ENCODE peak calls at places on chromosomes 2 and 18, in seven cellular contexts. One of them, this sample, is unnamed.

GRCh38 chr2:14750433-14750832 is 117.9 kb downstream of the LRATD1 start:
- DNase-seq in GM23248: no peak
- DNase-seq in HCT116: no peak
- DNase-seq in neural progenitor cell: no peak
- DNase-seq in MM.1S: no peak
- DNase-seq in PC-3: no peak
- DNase-seq in astrocyte: no peak
- DNase-seq in this sample: no peak

GRCh38 chr18:12283666-12284065 is 24.4 kb upstream of the TUBB6 start:
- DNase-seq in GM23248: no peak
- DNase-seq in PC-3: no peak
- DNase-seq in HCT116: no peak
- DNase-seq in astrocyte: no peak
- DNase-seq in neural progenitor cell: no peak
- DNase-seq in MM.1S: no peak
- DNase-seq in this sample: no peak

GRCh38 chr2:60939622-60940021 is 58.2 kb downstream of the REL start:
- DNase-seq in PC-3: no peak
- DNase-seq in neural progenitor cell: no peak
- DNase-seq in MM.1S: no peak
- DNase-seq in HCT116: no peak
- DNase-seq in GM23248: no peak
- DNase-seq in astrocyte: no peak
- DNase-seq in this sample: no peak

GRCh38 chr2:136741471-136741870 is 23.9 kb upstream of the THSD7B start:
- DNase-seq in MM.1S: no peak
- DNase-seq in GM23248: no peak
- DNase-seq in neural progenitor cell: no peak
- DNase-seq in HCT116: no peak
- DNase-seq in astrocyte: no peak
- DNase-seq in PC-3: no peak
- DNase-seq in this sample: no peak

GRCh38 chr2:31563273-31563839 is 17.4 kb downstream of the SRD5A2 start:
- DNase-seq in MM.1S: no peak
- DNase-seq in astrocyte: no peak
- DNase-seq in HCT116: no peak
- DNase-seq in GM23248: peak
- DNase-seq in neural progenitor cell: no peak
- DNase-seq in PC-3: peak
- DNase-seq in this sample: no peak

GRCh38 chr2:36318547-36318946 is 37.0 kb upstream of the CRIM1 start:
- DNase-seq in MM.1S: no peak
- DNase-seq in PC-3: peak
- DNase-seq in GM23248: peak
- DNase-seq in HCT116: peak
- DNase-seq in astrocyte: no peak
- DNase-seq in neural progenitor cell: no peak
- DNase-seq in this sample: no peak

GRCh38 chr2:133434962-133435668 is 133.1 kb downstream of the NCKAP5 start:
- DNase-seq in astrocyte: peak
- DNase-seq in HCT116: no peak
- DNase-seq in MM.1S: no peak
- DNase-seq in GM23248: peak
- DNase-seq in neural progenitor cell: no peak
- DNase-seq in PC-3: peak
- DNase-seq in this sample: no peak

GRCh38 chr2:111062417-111062816 is 58.3 kb upstream of the BCL2L11 start:
- DNase-seq in neural progenitor cell: no peak
- DNase-seq in MM.1S: peak
- DNase-seq in HCT116: no peak
- DNase-seq in astrocyte: no peak
- DNase-seq in GM23248: no peak
- DNase-seq in PC-3: no peak
- DNase-seq in this sample: no peak

GRCh38 chr2:11305958-11306357 is 38.5 kb downstream of the ROCK2 start:
- DNase-seq in astrocyte: peak
- DNase-seq in PC-3: peak
- DNase-seq in GM23248: peak
- DNase-seq in MM.1S: no peak
- DNase-seq in neural progenitor cell: no peak
- DNase-seq in HCT116: no peak
- DNase-seq in this sample: no peak

GRCh38 chr2:30398084-30398483 is 49.0 kb upstream of the LCLAT1 start:
- DNase-seq in astrocyte: no peak
- DNase-seq in neural progenitor cell: no peak
- DNase-seq in PC-3: no peak
- DNase-seq in MM.1S: no peak
- DNase-seq in HCT116: no peak
- DNase-seq in GM23248: peak
- DNase-seq in this sample: no peak

GRCh38 chr2:211766689-211767088 is 771.9 kb downstream of the ERBB4 start:
- DNase-seq in neural progenitor cell: no peak
- DNase-seq in astrocyte: no peak
- DNase-seq in HCT116: no peak
- DNase-seq in PC-3: peak
- DNase-seq in GM23248: no peak
- DNase-seq in MM.1S: no peak
- DNase-seq in this sample: peak

GRCh38 chr2:47211497-47212011 is 56.4 kb upstream of the STPG4 start:
- DNase-seq in MM.1S: no peak
- DNase-seq in HCT116: no peak
- DNase-seq in GM23248: no peak
- DNase-seq in PC-3: no peak
- DNase-seq in astrocyte: no peak
- DNase-seq in neural progenitor cell: no peak
- DNase-seq in this sample: peak

GRCh38 chr2:24359701-24360049 is 661 bp downstream of the ITSN2 start:
- DNase-seq in astrocyte: peak
- DNase-seq in MM.1S: peak
- DNase-seq in PC-3: peak
- DNase-seq in HCT116: no peak
- DNase-seq in neural progenitor cell: no peak
- DNase-seq in GM23248: peak
- DNase-seq in this sample: no peak

GRCh38 chr2:231191896-231192872 is 6.2 kb upstream of the ARMC9 start:
- DNase-seq in astrocyte: peak
- DNase-seq in neural progenitor cell: peak
- DNase-seq in PC-3: peak
- DNase-seq in GM23248: peak
- DNase-seq in HCT116: no peak
- DNase-seq in MM.1S: no peak
- DNase-seq in this sample: no peak

GRCh38 chr2:69911985-69912563 is 2.8 kb upstream of the MXD1 start:
- DNase-seq in PC-3: peak
- DNase-seq in astrocyte: peak
- DNase-seq in neural progenitor cell: peak
- DNase-seq in MM.1S: peak
- DNase-seq in GM23248: peak
- DNase-seq in HCT116: peak
- DNase-seq in this sample: peak

GRCh38 chr2:207819839-207820784 is 50.4 kb upstream of the FZD5 start:
- DNase-seq in astrocyte: no peak
- DNase-seq in GM23248: no peak
- DNase-seq in neural progenitor cell: no peak
- DNase-seq in MM.1S: no peak
- DNase-seq in HCT116: no peak
- DNase-seq in PC-3: peak
- DNase-seq in this sample: no peak

GRCh38 chr2:208062113-208062512 is 36.8 kb upstream of the PLEKHM3 start:
- DNase-seq in astrocyte: peak
- DNase-seq in GM23248: peak
- DNase-seq in HCT116: peak
- DNase-seq in neural progenitor cell: peak
- DNase-seq in MM.1S: peak
- DNase-seq in PC-3: peak
- DNase-seq in this sample: peak

GRCh38 chr2:64847930-64848329 is 141.3 kb upstream of the SLC1A4 start:
- DNase-seq in GM23248: no peak
- DNase-seq in HCT116: no peak
- DNase-seq in PC-3: no peak
- DNase-seq in MM.1S: no peak
- DNase-seq in astrocyte: no peak
- DNase-seq in neural progenitor cell: no peak
- DNase-seq in this sample: no peak

GRCh38 chr2:119433636-119434327 is 2.1 kb downstream of the TMEM37 start:
- DNase-seq in PC-3: no peak
- DNase-seq in astrocyte: no peak
- DNase-seq in neural progenitor cell: no peak
- DNase-seq in HCT116: no peak
- DNase-seq in GM23248: no peak
- DNase-seq in MM.1S: no peak
- DNase-seq in this sample: no peak

GRCh38 chr2:240602266-240603050 is 15.9 kb downstream of the CAPN10 start:
- DNase-seq in GM23248: no peak
- DNase-seq in astrocyte: no peak
- DNase-seq in HCT116: no peak
- DNase-seq in neural progenitor cell: no peak
- DNase-seq in PC-3: no peak
- DNase-seq in MM.1S: no peak
- DNase-seq in this sample: no peak

DNA sequence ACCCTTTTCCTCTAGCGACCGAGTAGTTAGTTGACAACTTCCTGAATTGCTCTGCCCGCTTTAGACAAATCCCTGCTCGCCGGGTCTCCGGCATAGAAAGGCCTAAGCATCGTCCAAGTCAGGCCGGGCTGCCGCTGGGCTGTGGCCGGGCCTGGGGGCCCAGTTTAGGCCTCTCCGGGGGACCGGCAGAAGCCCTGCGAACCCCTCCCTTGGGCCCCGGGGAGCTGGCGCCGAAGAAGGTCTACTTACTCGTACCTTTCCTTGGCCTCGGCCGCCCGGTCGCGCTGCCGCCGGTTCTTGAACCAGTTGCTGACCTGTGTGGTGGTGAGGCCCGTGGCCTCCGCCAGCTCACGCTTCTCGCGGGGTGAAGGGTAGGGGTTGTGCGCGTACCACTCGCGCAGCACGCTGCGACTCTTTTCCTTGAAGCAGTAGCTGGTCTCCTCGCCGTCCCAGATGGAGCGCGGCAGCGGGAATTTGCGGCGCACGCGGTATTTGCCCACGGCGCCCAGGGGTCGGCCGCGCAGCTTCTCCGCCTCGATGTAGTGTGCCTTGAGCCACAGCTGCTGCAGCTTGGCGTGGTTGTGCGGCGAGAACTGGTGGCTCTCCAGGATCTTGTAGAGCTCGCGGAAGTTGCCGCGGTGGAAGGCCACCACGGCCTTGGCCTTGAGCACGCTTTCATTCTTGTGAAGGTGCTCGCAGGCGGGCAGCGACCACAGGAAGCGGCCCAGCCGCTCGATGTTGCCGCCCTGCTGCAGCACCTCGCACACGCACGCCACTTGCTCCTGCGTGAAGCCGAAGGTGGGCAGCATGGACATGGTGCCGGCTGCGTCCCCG is 739 bp downstream of the SIX2 start:
- DNase-seq in GM23248: peak
- DNase-seq in astrocyte: no peak
- DNase-seq in PC-3: peak
- DNase-seq in neural progenitor cell: peak
- DNase-seq in MM.1S: no peak
- DNase-seq in HCT116: no peak
- DNase-seq in this sample: peak
- TF ChIP-seq EZH2 in GM23248: no peak
- TF ChIP-seq EZH2 in astrocyte: peak
- TF ChIP-seq EZH2 in PC-3: no peak
- TF ChIP-seq EZH2 in neural progenitor cell: peak
- TF ChIP-seq EZH2 in MM.1S: no peak
- TF ChIP-seq EZH2 in HCT116: no peak
- TF ChIP-seq EZH2 in this sample: no peak

DNA sequence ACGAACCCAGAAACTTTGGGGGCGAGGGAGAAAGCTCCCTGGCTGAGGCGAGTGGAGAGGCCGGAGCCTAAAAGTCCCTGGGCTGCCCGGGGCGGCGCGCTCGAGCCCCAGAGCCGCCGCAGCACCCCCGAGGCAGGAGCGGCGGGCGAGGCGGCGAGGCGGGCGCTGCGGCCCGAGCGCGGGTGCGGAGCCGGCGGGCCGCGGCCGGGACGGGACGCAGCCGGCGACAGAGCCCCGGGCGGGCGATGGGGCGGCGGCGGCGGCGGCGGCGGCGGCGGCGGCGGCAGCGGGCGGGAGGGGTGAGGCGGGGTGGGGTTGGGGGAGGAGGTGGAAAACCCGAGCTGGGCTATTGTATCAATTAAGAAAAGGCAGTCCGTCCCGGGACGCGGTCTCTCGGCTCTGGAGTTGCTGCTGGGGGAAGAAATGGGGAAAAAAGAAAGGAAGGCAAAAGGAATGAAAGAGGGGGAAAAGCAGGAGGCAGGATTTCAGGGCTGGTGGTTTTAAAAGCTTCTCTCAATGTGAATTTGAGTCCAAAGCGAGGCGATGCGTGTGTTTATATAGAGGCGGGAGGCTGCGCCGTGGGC is 821 bp upstream of the CYP26B1 start:
- DNase-seq in MM.1S: peak
- DNase-seq in HCT116: no peak
- DNase-seq in GM23248: peak
- DNase-seq in neural progenitor cell: peak
- DNase-seq in astrocyte: no peak
- DNase-seq in PC-3: no peak
- DNase-seq in this sample: no peak
- TF ChIP-seq EZH2 in MM.1S: no peak
- TF ChIP-seq EZH2 in HCT116: no peak
- TF ChIP-seq EZH2 in GM23248: peak
- TF ChIP-seq EZH2 in neural progenitor cell: no peak
- TF ChIP-seq EZH2 in astrocyte: no peak
- TF ChIP-seq EZH2 in PC-3: no peak
- TF ChIP-seq EZH2 in this sample: no peak

GRCh38 chr2:174334781-174335604 is at the start of gene SP9:
- DNase-seq in neural progenitor cell: peak
- DNase-seq in PC-3: no peak
- DNase-seq in MM.1S: peak
- DNase-seq in GM23248: peak
- DNase-seq in HCT116: no peak
- DNase-seq in astrocyte: peak
- DNase-seq in this sample: no peak
- TF ChIP-seq EZH2 in neural progenitor cell: no peak
- TF ChIP-seq EZH2 in PC-3: no peak
- TF ChIP-seq EZH2 in MM.1S: no peak
- TF ChIP-seq EZH2 in GM23248: peak
- TF ChIP-seq EZH2 in HCT116: no peak
- TF ChIP-seq EZH2 in astrocyte: peak
- TF ChIP-seq EZH2 in this sample: no peak

DNA sequence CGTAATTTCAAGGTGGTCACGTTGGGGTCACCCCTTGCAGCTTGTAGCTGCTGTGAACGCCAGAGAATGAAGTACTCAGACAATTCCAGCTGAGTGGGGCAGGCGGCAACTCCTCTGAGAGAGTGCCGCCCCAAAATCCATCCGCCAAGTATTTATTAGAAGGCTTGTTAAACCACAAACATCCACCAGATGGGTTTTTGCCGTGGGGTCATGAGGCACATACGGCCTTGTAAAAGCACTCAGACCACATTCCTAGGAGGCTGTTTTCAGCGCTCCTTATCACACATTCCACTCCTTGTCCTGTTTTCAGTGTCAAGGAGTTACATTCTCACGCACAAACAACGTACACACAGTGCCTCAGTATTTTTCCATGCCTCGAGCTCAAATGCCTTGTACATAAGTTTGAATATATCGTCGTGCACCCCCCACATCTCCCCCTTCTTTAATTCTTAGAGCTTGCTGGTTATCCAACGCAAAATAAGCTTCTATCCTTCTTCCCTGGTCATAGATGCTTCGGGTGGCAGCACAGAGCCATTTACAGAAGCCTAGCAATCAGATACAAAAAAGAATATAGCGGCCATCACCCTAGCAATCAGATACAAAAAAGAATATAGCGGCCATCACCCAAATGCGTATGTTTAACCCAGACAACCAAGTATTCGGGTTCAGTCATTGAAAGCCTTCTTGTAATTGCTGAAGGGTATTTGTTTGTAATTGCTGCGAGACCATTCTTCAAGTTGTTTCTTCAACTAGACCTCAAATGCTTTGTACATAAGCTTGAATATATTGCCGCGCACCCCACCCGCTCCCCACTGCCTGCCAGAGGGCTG is 7.3 kb downstream of the ALPP start:
- DNase-seq in neural progenitor cell: peak
- DNase-seq in GM23248: peak
- DNase-seq in PC-3: peak
- DNase-seq in astrocyte: peak
- DNase-seq in MM.1S: no peak
- DNase-seq in HCT116: peak
- DNase-seq in this sample: peak
- TF ChIP-seq EZH2 in neural progenitor cell: no peak
- TF ChIP-seq EZH2 in GM23248: no peak
- TF ChIP-seq EZH2 in PC-3: no peak
- TF ChIP-seq EZH2 in astrocyte: no peak
- TF ChIP-seq EZH2 in MM.1S: no peak
- TF ChIP-seq EZH2 in HCT116: no peak
- TF ChIP-seq EZH2 in this sample: no peak